ENCODE peak calls at places on chromosomes 12 and 14, in nine cellular contexts. T is naive thymus-derived CD8-positive, alpha-beta T cell; Y is astrocyte of the spinal cord; X is fibroblast of mammary gland; Z is activated CD4-positive, CD25-positive, alpha-beta regulatory T cell treated with anti-CD3 and anti-CD28 coated beads, Interleukin-2, amount 50 U/mL, for 16 hours; R is stomach; P is immature natural killer cell; C is GM13976; A is anterior cingulate cortex. K is an unnamed sample.

GRCh38 chr14:54207991-54208520 is 188.8 kb upstream of the CDKN3 start:
- DNase-seq in T (no peak), Y (peak), X (no peak), Z (no peak), R (no peak), P (no peak), C (no peak), A (no peak), K (no peak)

GRCh38 chr14:101834387-101835165 is 73.1 kb downstream of the PPP2R5C start:
- DNase-seq in T (no peak), Y (no peak), X (peak), Z (no peak), R (peak), P (no peak), C (no peak), A (no peak), K (peak)

GRCh38 chr14:71739273-71739990 is 192.8 kb upstream of the RGS6 start:
- DNase-seq in T (no peak), Y (no peak), X (peak), Z (no peak), R (no peak), P (no peak), C (no peak), A (no peak), K (peak)

GRCh38 chr12:4271433-4272013 is 2.0 kb upstream of the CCND2 start:
- DNase-seq in T (no peak), Y (no peak), X (peak), Z (peak), R (no peak), P (peak), C (peak), A (no peak), K (no peak)

GRCh38 chr12:124392271-124392990 is 97.5 kb downstream of the RFLNA start:
- DNase-seq in T (no peak), Y (peak), X (peak), Z (no peak), R (no peak), P (peak), C (peak), A (peak), K (peak)

GRCh38 chr12:124771462-124772361 is 92.0 kb downstream of the SCARB1 start:
- DNase-seq in T (peak), Y (peak), X (peak), Z (peak), R (peak), P (peak), C (peak), A (peak), K (peak)

GRCh38 chr12:130041983-130042812 is 120.1 kb upstream of the FZD10 start:
- DNase-seq in T (no peak), Y (no peak), X (no peak), Z (no peak), R (no peak), P (no peak), C (peak), A (peak), K (no peak)

GRCh38 chr14:88667555-88668273 is 104.9 kb downstream of the ZC3H14 start:
- DNase-seq in T (peak), Y (peak), X (peak), Z (peak), R (peak), P (peak), C (peak), A (peak), K (peak)

GRCh38 chr12:129665414-129665813 is 238.4 kb downstream of the TMEM132D start:
- DNase-seq in T (no peak), Y (no peak), X (no peak), Z (no peak), R (no peak), P (no peak), C (no peak), A (no peak), K (no peak)

GRCh38 chr14:73238262-73238852 is 1.1 kb downstream of the PAPLN start:
- DNase-seq in T (no peak), Y (peak), X (peak), Z (no peak), R (no peak), P (no peak), C (no peak), A (no peak), K (peak)

GRCh38 chr12:32240833-32241232 is 134.2 kb downstream of the BICD1 start:
- DNase-seq in T (no peak), Y (peak), X (peak), Z (no peak), R (no peak), P (no peak), C (no peak), A (no peak), K (no peak)

GRCh38 chr12:55631743-55632142 is 4.9 kb upstream of the OR10P1 start:
- DNase-seq in T (no peak), Y (no peak), X (no peak), Z (no peak), R (no peak), P (no peak), C (no peak), A (no peak), K (no peak)

GRCh38 chr12:96257550-96258392 is 63.6 kb downstream of the ELK3 start:
- DNase-seq in T (no peak), Y (no peak), X (peak), Z (no peak), R (no peak), P (no peak), C (no peak), A (no peak), K (no peak)

GRCh38 chr12:76631741-76632140 is 72.2 kb upstream of the OSBPL8 start:
- DNase-seq in T (no peak), Y (no peak), X (no peak), Z (no peak), R (no peak), P (no peak), C (no peak), A (no peak), K (no peak)

GRCh38 chr12:81610955-81611889 is 147.9 kb downstream of the PPFIA2 start:
- DNase-seq in T (no peak), Y (no peak), X (peak), Z (no peak), R (no peak), P (no peak), C (no peak), A (no peak), K (peak)

GRCh38 chr12:49462103-49462739 is 76.6 kb upstream of the KCNH3 start:
- DNase-seq in T (no peak), Y (no peak), X (peak), Z (no peak), R (peak), P (no peak), C (no peak), A (peak), K (no peak)

GRCh38 chr14:30625533-30625932 is 3.4 kb downstream of the SCFD1 start:
- DNase-seq in T (no peak), Y (no peak), X (no peak), Z (no peak), R (no peak), P (no peak), C (no peak), A (no peak), K (no peak)

GRCh38 chr12:132986885-132987225 is 688 bp downstream of the ZNF26 start:
- DNase-seq in T (no peak), Y (peak), X (no peak), Z (no peak), R (no peak), P (no peak), C (no peak), A (no peak), K (no peak)

GRCh38 chr12:75196865-75197264 is 12.8 kb downstream of the KCNC2 start:
- DNase-seq in T (no peak), Y (no peak), X (peak), Z (no peak), R (no peak), P (no peak), C (no peak), A (no peak), K (no peak)

GRCh38 chr12:110936367-110937103 is 16.2 kb upstream of the MYL2 start:
- DNase-seq in T (no peak), Y (no peak), X (no peak), Z (no peak), R (no peak), P (no peak), C (no peak), A (no peak), K (no peak)

GRCh38 chr12:49827351-49828099 is 688 bp downstream of the NCKAP5L start:
- DNase-seq in T (peak), Y (peak), X (peak), Z (no peak), R (peak), P (peak), C (peak), A (peak), K (peak)

GRCh38 chr14:94761999-94762377 is 7.9 kb downstream of the GSC start:
- DNase-seq in T (no peak), Y (no peak), X (no peak), Z (no peak), R (no peak), P (no peak), C (no peak), A (no peak), K (no peak)

K was measured in H4.